ENCODE peak calls at places on chromosomes 7 and 10, in six cellular contexts. R is fibroblast of pulmonary artery, P is GM23338, G is heart left ventricle, K is SW480, L is aorta. N is an unnamed sample.

GRCh38 chr7:83055197-83055596 is 107.5 kb downstream of the PCLO start:
- DNase-seq in P (no peak), K (no peak), L (no peak), G (no peak), R (no peak), N (no peak)

GRCh38 chr7:69365588-69366241 is 232.6 kb upstream of the AUTS2 start:
- DNase-seq in R (no peak), L (no peak), K (no peak), G (no peak), P (no peak), N (no peak)

GRCh38 chr7:50304911-50305621 is 550 bp downstream of the IKZF1 start:
- DNase-seq in P (peak; percentile 36), G (no peak), K (no peak), R (no peak), L (no peak), N (no peak)

GRCh38 chr10:110087682-110088081 is 79.9 kb downstream of the ADD3 start:
- DNase-seq in L (no peak), G (no peak), K (no peak), P (no peak), R (no peak), N (no peak)

GRCh38 chr7:107446988-107447387 is 22.9 kb upstream of the GPR22 start:
- DNase-seq in L (no peak), K (no peak), G (no peak), R (peak; percentile 22), P (no peak), N (no peak)

GRCh38 chr7:33287738-33288137 is 158.4 kb downstream of the BBS9 start:
- DNase-seq in K (no peak), P (no peak), L (no peak), G (no peak), R (no peak), N (no peak)

GRCh38 chr7:79298145-79298760 is 155.2 kb downstream of the MAGI2 start:
- DNase-seq in G (no peak), R (peak; percentile 83), L (no peak), P (peak; percentile 69), K (peak; percentile 64), N (no peak)

GRCh38 chr7:101124376-101125056 is 2.4 kb upstream of the SERPINE1 start:
- DNase-seq in K (peak; percentile 98), L (no peak), P (no peak), G (no peak), R (peak; percentile 92), N (no peak)

GRCh38 chr7:141874787-141875186 is 33.5 kb upstream of the PRSS37 start:
- DNase-seq in L (no peak), G (no peak), R (no peak), P (peak; percentile 32), K (no peak), N (no peak)

GRCh38 chr7:141700848-141701371 is 1.1 kb downstream of the DENND11 start:
- DNase-seq in L (no peak), P (peak; percentile 65), R (no peak), G (no peak), K (no peak), N (peak; percentile 19)

GRCh38 chr10:94194256-94194655 is 168.5 kb downstream of the NOC3L start:
- DNase-seq in G (no peak), P (no peak), K (peak; percentile 23), L (no peak), R (peak; percentile 42), N (no peak)

GRCh38 chr7:100584677-100585510 is 1.0 kb downstream of the LRCH4 start:
- DNase-seq in P (peak; percentile 80), K (peak; percentile 83), R (peak; percentile 96), G (peak; percentile 67), L (peak; percentile 56), N (no peak)

GRCh38 chr10:123786306-123786705 is 105.3 kb downstream of the CPXM2 start:
- DNase-seq in G (no peak), K (no peak), P (no peak), R (no peak), L (no peak), N (no peak)

GRCh38 chr7:6106140-6106904 is 75.1 kb downstream of the ANKRD61 start:
- DNase-seq in G (no peak), P (peak; percentile 6), K (peak; percentile 56), L (peak; percentile 46), R (peak; percentile 59), N (no peak)

GRCh38 chr7:2813350-2814185 is 30.5 kb downstream of the GNA12 start:
- DNase-seq in R (no peak), L (peak; percentile 25), K (no peak), G (no peak), P (peak; percentile 1), N (no peak)

GRCh38 chr10:76632158-76633051 is 1005.2 kb downstream of the KCNMA1 start:
- DNase-seq in L (no peak), K (peak; percentile 58), R (peak; percentile 1), G (peak; percentile 52), P (peak; percentile 65), N (no peak)

GRCh38 chr7:22653981-22654380 is 73.0 kb upstream of the IL6 start:
- DNase-seq in G (no peak), L (no peak), R (peak; percentile 60), K (no peak), P (no peak), N (no peak)

GRCh38 chr7:17781491-17782215 is 158.6 kb downstream of the SNX13 start:
- DNase-seq in R (peak; percentile 81), K (peak; percentile 47), L (no peak), P (no peak), G (no peak), N (no peak)

GRCh38 chr7:68147621-68148238 is 1151.1 kb downstream of the TYW1 start:
- DNase-seq in R (no peak), K (no peak), P (no peak), L (no peak), G (no peak), N (no peak)

N was measured in tibial artery.